ENCODE peak calls at places on chromosomes 16 and 17, in eight cellular contexts. One of them, this sample, is unnamed.

GRCh38 chr17:16068323-16068722 is 68.7 kb downstream of the TTC19 start:
- DNase-seq in HL-60: no peak
- DNase-seq in sigmoid colon: no peak
- DNase-seq in stomach: no peak
- DNase-seq in transverse colon: no peak
- DNase-seq in Panc1: no peak
- DNase-seq in prostate gland: no peak
- DNase-seq in vagina: no peak
- DNase-seq in this sample: no peak

GRCh38 chr17:68431661-68432071 is 25.6 kb downstream of the WIPI1 start:
- DNase-seq in HL-60: no peak
- DNase-seq in sigmoid colon: no peak
- DNase-seq in stomach: no peak
- DNase-seq in transverse colon: no peak
- DNase-seq in Panc1: no peak
- DNase-seq in prostate gland: no peak
- DNase-seq in vagina: peak; percentile 42
- DNase-seq in this sample: no peak

GRCh38 chr17:65287040-65287439 is 149.9 kb downstream of the RGS9 start:
- DNase-seq in HL-60: no peak
- DNase-seq in sigmoid colon: no peak
- DNase-seq in stomach: no peak
- DNase-seq in transverse colon: no peak
- DNase-seq in Panc1: no peak
- DNase-seq in prostate gland: no peak
- DNase-seq in vagina: peak; percentile 16
- DNase-seq in this sample: no peak

GRCh38 chr17:7240375-7240774 is 1.1 kb upstream of the PHF23 start:
- DNase-seq in HL-60: no peak
- DNase-seq in sigmoid colon: no peak
- DNase-seq in stomach: no peak
- DNase-seq in transverse colon: no peak
- DNase-seq in Panc1: no peak
- DNase-seq in prostate gland: no peak
- DNase-seq in vagina: no peak
- DNase-seq in this sample: no peak

GRCh38 chr16:85511938-85512551 is 101.1 kb upstream of the GSE1 start:
- DNase-seq in HL-60: no peak
- DNase-seq in sigmoid colon: no peak
- DNase-seq in stomach: no peak
- DNase-seq in transverse colon: no peak
- DNase-seq in Panc1: no peak
- DNase-seq in prostate gland: no peak
- DNase-seq in vagina: no peak
- DNase-seq in this sample: no peak

GRCh38 chr16:87548086-87548485 is 54.2 kb upstream of the JPH3 start:
- DNase-seq in HL-60: no peak
- DNase-seq in sigmoid colon: no peak
- DNase-seq in stomach: no peak
- DNase-seq in transverse colon: no peak
- DNase-seq in Panc1: no peak
- DNase-seq in prostate gland: no peak
- DNase-seq in vagina: no peak
- DNase-seq in this sample: no peak

GRCh38 chr16:53773881-53774280 is 69.9 kb downstream of the FTO start:
- DNase-seq in HL-60: no peak
- DNase-seq in sigmoid colon: no peak
- DNase-seq in stomach: no peak
- DNase-seq in transverse colon: no peak
- DNase-seq in Panc1: no peak
- DNase-seq in prostate gland: no peak
- DNase-seq in vagina: no peak
- DNase-seq in this sample: no peak

GRCh38 chr17:15185625-15185991 is 79.5 kb downstream of the PMP22 start:
- DNase-seq in HL-60: peak; percentile 47
- DNase-seq in sigmoid colon: no peak
- DNase-seq in stomach: no peak
- DNase-seq in transverse colon: peak; percentile 14
- DNase-seq in Panc1: no peak
- DNase-seq in prostate gland: no peak
- DNase-seq in vagina: no peak
- DNase-seq in this sample: no peak

GRCh38 chr17:80662557-80662956 is 117.9 kb downstream of the RPTOR start:
- DNase-seq in HL-60: no peak
- DNase-seq in sigmoid colon: no peak
- DNase-seq in stomach: no peak
- DNase-seq in transverse colon: no peak
- DNase-seq in Panc1: no peak
- DNase-seq in prostate gland: no peak
- DNase-seq in vagina: no peak
- DNase-seq in this sample: no peak

GRCh38 chr16:31477220-31478216 is 5.4 kb upstream of the SLC5A2 start:
- DNase-seq in HL-60: no peak
- DNase-seq in sigmoid colon: no peak
- DNase-seq in stomach: peak; percentile 86
- DNase-seq in transverse colon: peak; percentile 92
- DNase-seq in Panc1: no peak
- DNase-seq in prostate gland: no peak
- DNase-seq in vagina: no peak
- DNase-seq in this sample: no peak

GRCh38 chr16:75114179-75114945 is 2.2 kb downstream of the LDHD start:
- DNase-seq in HL-60: no peak
- DNase-seq in sigmoid colon: no peak
- DNase-seq in stomach: no peak
- DNase-seq in transverse colon: no peak
- DNase-seq in Panc1: no peak
- DNase-seq in prostate gland: no peak
- DNase-seq in vagina: no peak
- DNase-seq in this sample: no peak

GRCh38 chr17:38892620-38893019 is 22.8 kb downstream of the LASP1 start:
- DNase-seq in HL-60: no peak
- DNase-seq in sigmoid colon: no peak
- DNase-seq in stomach: no peak
- DNase-seq in transverse colon: no peak
- DNase-seq in Panc1: no peak
- DNase-seq in prostate gland: no peak
- DNase-seq in vagina: no peak
- DNase-seq in this sample: no peak
- TF ChIP-seq POLR2AphosphoS5 in HL-60: no peak
- TF ChIP-seq POLR2AphosphoS5 in sigmoid colon: no peak
- TF ChIP-seq POLR2AphosphoS5 in stomach: no peak
- TF ChIP-seq POLR2AphosphoS5 in transverse colon: no peak
- TF ChIP-seq POLR2AphosphoS5 in Panc1: no peak
- TF ChIP-seq POLR2AphosphoS5 in prostate gland: no peak
- TF ChIP-seq POLR2AphosphoS5 in vagina: no peak
- TF ChIP-seq POLR2AphosphoS5 in this sample: no peak

DNA sequence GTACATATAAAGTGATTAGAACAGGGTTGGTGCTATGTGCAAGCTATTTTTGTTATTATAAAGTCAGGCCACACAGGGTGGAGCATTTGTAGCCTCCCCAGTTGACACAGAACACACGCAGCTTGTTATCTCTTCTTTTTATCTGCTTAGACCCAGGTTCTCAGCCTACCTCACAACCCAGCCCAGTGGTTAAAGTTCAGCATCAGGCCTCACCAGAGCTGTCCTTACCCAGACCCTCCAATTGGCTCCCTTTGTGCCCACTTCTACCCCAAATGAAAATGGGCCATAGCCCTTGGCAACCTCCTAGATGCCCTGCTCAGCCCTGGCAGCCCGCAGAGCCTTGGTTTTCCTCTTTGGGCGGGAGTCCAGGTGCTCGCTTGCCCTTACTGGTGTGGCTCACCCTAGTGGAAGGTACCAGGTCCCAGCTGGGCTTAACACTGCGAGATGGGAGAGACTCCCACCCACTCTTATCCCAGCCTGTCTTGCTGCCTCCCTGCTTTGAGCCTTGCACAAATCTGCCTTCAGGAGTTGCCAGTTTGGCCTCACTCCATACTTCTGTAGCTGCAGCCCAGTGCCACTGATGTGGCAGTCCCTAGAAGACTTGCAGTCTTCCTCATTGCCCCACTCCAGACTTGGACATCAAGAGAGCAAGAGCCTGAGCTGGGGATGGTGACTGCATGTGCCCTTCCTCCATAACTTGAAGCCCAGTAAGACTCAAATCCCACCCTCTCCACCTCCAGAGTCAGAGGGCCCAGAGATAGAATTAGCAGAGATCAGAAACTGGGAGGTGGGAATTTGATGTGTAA is 1.2 kb upstream of the PIGS start:
- DNase-seq in HL-60: no peak
- DNase-seq in sigmoid colon: no peak
- DNase-seq in stomach: no peak
- DNase-seq in transverse colon: no peak
- DNase-seq in Panc1: no peak
- DNase-seq in prostate gland: no peak
- DNase-seq in vagina: no peak
- DNase-seq in this sample: no peak
- TF ChIP-seq CTCF in HL-60: no peak
- TF ChIP-seq CTCF in sigmoid colon: no peak
- TF ChIP-seq CTCF in stomach: no peak
- TF ChIP-seq CTCF in transverse colon: no peak
- TF ChIP-seq CTCF in Panc1: no peak
- TF ChIP-seq CTCF in prostate gland: no peak
- TF ChIP-seq CTCF in vagina: no peak
- TF ChIP-seq CTCF in this sample: no peak

GRCh38 chr17:34075076-34075475 is 180.0 kb upstream of the CCL2 start:
- DNase-seq in HL-60: no peak
- DNase-seq in sigmoid colon: no peak
- DNase-seq in stomach: no peak
- DNase-seq in transverse colon: no peak
- DNase-seq in Panc1: no peak
- DNase-seq in prostate gland: no peak
- DNase-seq in vagina: peak; percentile 32
- DNase-seq in this sample: peak; percentile 82

GRCh38 chr17:34067009-34067408 is 188.1 kb upstream of the CCL2 start:
- DNase-seq in HL-60: no peak
- DNase-seq in sigmoid colon: no peak
- DNase-seq in stomach: no peak
- DNase-seq in transverse colon: no peak
- DNase-seq in Panc1: no peak
- DNase-seq in prostate gland: no peak
- DNase-seq in vagina: no peak
- DNase-seq in this sample: no peak

GRCh38 chr17:34068506-34069035 is 186.5 kb upstream of the CCL2 start:
- DNase-seq in HL-60: no peak
- DNase-seq in sigmoid colon: no peak
- DNase-seq in stomach: no peak
- DNase-seq in transverse colon: no peak
- DNase-seq in Panc1: no peak
- DNase-seq in prostate gland: no peak
- DNase-seq in vagina: no peak
- DNase-seq in this sample: peak; percentile 53

GRCh38 chr17:34070712-34071111 is 184.4 kb upstream of the CCL2 start:
- DNase-seq in HL-60: no peak
- DNase-seq in sigmoid colon: no peak
- DNase-seq in stomach: no peak
- DNase-seq in transverse colon: no peak
- DNase-seq in Panc1: no peak
- DNase-seq in prostate gland: no peak
- DNase-seq in vagina: peak; percentile 52
- DNase-seq in this sample: peak; percentile 55

GRCh38 chr17:34071891-34072420 is 183.1 kb upstream of the CCL2 start:
- DNase-seq in HL-60: no peak
- DNase-seq in sigmoid colon: no peak
- DNase-seq in stomach: no peak
- DNase-seq in transverse colon: no peak
- DNase-seq in Panc1: no peak
- DNase-seq in prostate gland: no peak
- DNase-seq in vagina: peak; percentile 20
- DNase-seq in this sample: peak; percentile 85
- TF ChIP-seq POLR2AphosphoS5 in HL-60: no peak
- TF ChIP-seq POLR2AphosphoS5 in sigmoid colon: no peak
- TF ChIP-seq POLR2AphosphoS5 in stomach: no peak
- TF ChIP-seq POLR2AphosphoS5 in transverse colon: no peak
- TF ChIP-seq POLR2AphosphoS5 in Panc1: no peak
- TF ChIP-seq POLR2AphosphoS5 in prostate gland: no peak
- TF ChIP-seq POLR2AphosphoS5 in vagina: no peak
- TF ChIP-seq POLR2AphosphoS5 in this sample: no peak

GRCh38 chr17:72432143-72432604 is 311.4 kb downstream of the SOX9 start:
- DNase-seq in HL-60: no peak
- DNase-seq in sigmoid colon: no peak
- DNase-seq in stomach: no peak
- DNase-seq in transverse colon: peak; percentile 75
- DNase-seq in Panc1: no peak
- DNase-seq in prostate gland: no peak
- DNase-seq in vagina: no peak
- DNase-seq in this sample: no peak

GRCh38 chr17:72429066-72429638 is 308.3 kb downstream of the SOX9 start:
- DNase-seq in HL-60: no peak
- DNase-seq in sigmoid colon: no peak
- DNase-seq in stomach: no peak
- DNase-seq in transverse colon: peak; percentile 31
- DNase-seq in Panc1: no peak
- DNase-seq in prostate gland: no peak
- DNase-seq in vagina: no peak
- DNase-seq in this sample: no peak

GRCh38 chr17:72433797-72434196 is 313.0 kb downstream of the SOX9 start:
- DNase-seq in HL-60: no peak
- DNase-seq in sigmoid colon: no peak
- DNase-seq in stomach: no peak
- DNase-seq in transverse colon: no peak
- DNase-seq in Panc1: no peak
- DNase-seq in prostate gland: no peak
- DNase-seq in vagina: no peak
- DNase-seq in this sample: no peak

GRCh38 chr17:72432881-72433280 is 312.1 kb downstream of the SOX9 start:
- DNase-seq in HL-60: no peak
- DNase-seq in sigmoid colon: no peak
- DNase-seq in stomach: no peak
- DNase-seq in transverse colon: no peak
- DNase-seq in Panc1: no peak
- DNase-seq in prostate gland: no peak
- DNase-seq in vagina: no peak
- DNase-seq in this sample: no peak

DNA sequence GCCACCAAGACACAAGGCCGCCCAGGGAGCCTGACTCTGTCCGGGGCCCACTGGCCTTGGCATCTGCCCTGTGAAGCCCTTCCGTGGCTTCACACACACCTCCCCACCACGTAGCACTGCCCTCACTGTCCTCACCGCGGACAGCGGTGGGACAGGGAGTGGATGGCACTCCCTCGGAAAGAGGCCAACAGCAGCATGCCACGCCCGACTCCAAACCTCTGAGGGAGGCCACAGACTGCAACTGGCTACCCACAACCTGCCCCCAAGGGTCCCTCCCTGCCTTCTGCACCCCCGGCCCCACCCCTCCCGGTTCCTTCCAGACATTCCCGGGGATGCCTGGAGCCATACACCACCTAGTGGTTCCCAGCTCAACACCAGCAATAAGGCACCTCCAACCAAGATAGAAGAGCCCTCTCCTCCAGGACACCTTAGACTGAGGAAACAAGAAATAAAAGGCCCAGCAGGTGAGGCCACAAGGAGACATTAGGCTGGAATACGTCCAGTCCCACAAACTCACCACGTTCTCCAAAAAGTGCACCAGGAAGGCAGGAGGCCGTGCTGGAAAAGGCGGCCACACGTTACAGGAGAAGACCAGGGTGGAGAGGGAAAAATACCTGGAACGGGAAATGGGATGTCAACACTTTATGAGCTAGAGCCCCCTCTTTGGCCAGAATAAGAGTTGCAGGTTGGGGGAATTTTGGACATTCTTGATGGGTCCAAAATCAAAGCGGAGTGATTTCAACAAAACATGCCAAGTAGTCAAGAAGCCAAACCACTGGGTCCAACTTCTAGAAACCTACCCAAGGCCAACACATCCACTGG is 310.0 kb downstream of the SOX9 start:
- DNase-seq in HL-60: no peak
- DNase-seq in sigmoid colon: no peak
- DNase-seq in stomach: no peak
- DNase-seq in transverse colon: peak; percentile 77
- DNase-seq in Panc1: no peak
- DNase-seq in prostate gland: no peak
- DNase-seq in vagina: no peak
- DNase-seq in this sample: no peak
- TF ChIP-seq CTCF in HL-60: no peak
- TF ChIP-seq CTCF in sigmoid colon: peak; percentile 16
- TF ChIP-seq CTCF in stomach: peak; percentile 14
- TF ChIP-seq CTCF in transverse colon: peak; percentile 55
- TF ChIP-seq CTCF in Panc1: peak; percentile 80
- TF ChIP-seq CTCF in prostate gland: no peak
- TF ChIP-seq CTCF in vagina: no peak
- TF ChIP-seq CTCF in this sample: no peak